ENCODE peak calls at places on chromosome 6, in six cellular contexts. A is CD4-positive, CD25-positive, alpha-beta regulatory T cell; C is sigmoid colon; K is body of pancreas; R is heart left ventricle; E is psoas muscle. S is an unnamed sample.

GRCh38 chr6:15464211-15464725 is 198.6 kb downstream of the DTNBP1 start:
- DNase-seq in K (peak; percentile 35), E (peak; percentile 60), A (peak; percentile 33), C (no peak), R (no peak), S (peak; percentile 64)

GRCh38 chr6:37170273-37171140 is 555 bp downstream of the PIM1 start:
- DNase-seq in K (peak; percentile 71), A (peak; percentile 34), R (peak; percentile 84), E (peak; percentile 83), C (peak; percentile 88), S (peak; percentile 83)

GRCh38 chr6:145562771-145563615 is 172.3 kb downstream of the EPM2A start:
- DNase-seq in A (no peak), C (no peak), K (no peak), R (no peak), E (no peak), S (no peak)

GRCh38 chr6:33049323-33049722 is 24.1 kb downstream of the HLA-DPA1 start:
- DNase-seq in A (no peak), C (no peak), K (no peak), E (no peak), R (no peak), S (no peak)

GRCh38 chr6:111980979-111981378 is 72.9 kb upstream of the CCN6 start:
- DNase-seq in K (no peak), E (peak; percentile 77), R (peak; percentile 67), A (no peak), C (peak; percentile 80), S (no peak)

GRCh38 chr6:121682666-121683065 is 247.2 kb downstream of the GJA1 start:
- DNase-seq in A (no peak), E (no peak), C (no peak), R (no peak), K (no peak), S (no peak)

GRCh38 chr6:33206864-33207568 is 1.3 kb upstream of the RING1 start:
- DNase-seq in R (no peak), E (no peak), A (no peak), K (no peak), C (no peak), S (peak; percentile 50)

GRCh38 chr6:41626917-41627316 is 11.4 kb upstream of the MDFI start:
- DNase-seq in R (no peak), C (peak; percentile 26), E (no peak), K (no peak), A (no peak), S (no peak)

GRCh38 chr6:27026361-27026760 is 221.1 kb upstream of the PRSS16 start:
- DNase-seq in E (no peak), K (no peak), R (no peak), C (no peak), A (no peak), S (no peak)

GRCh38 chr6:54801669-54802068 is 44.9 kb upstream of the FAM83B start:
- DNase-seq in E (no peak), C (no peak), A (no peak), K (no peak), R (no peak), S (no peak)

GRCh38 chr6:37162740-37163139 is 7.2 kb upstream of the PIM1 start:
- DNase-seq in C (no peak), R (no peak), A (no peak), E (no peak), K (no peak), S (no peak)

GRCh38 chr6:116762235-116762634 is 3.3 kb downstream of the FAM162B start:
- DNase-seq in K (no peak), A (no peak), R (no peak), E (no peak), C (no peak), S (no peak)

GRCh38 chr6:32968093-32968769 is at the start of gene BRD2:
- DNase-seq in R (peak; percentile 99), A (peak; percentile 95), E (peak; percentile 99), C (peak; percentile 99), K (peak; percentile 97), S (peak; percentile 99)

GRCh38 chr6:63640062-63640461 is 4.5 kb downstream of the PHF3 start:
- DNase-seq in C (no peak), E (no peak), K (no peak), A (no peak), R (no peak), S (no peak)

GRCh38 chr6:53506872-53507271 is 38.0 kb downstream of the GCLC start:
- DNase-seq in C (no peak), R (no peak), K (no peak), A (no peak), E (no peak), S (no peak)

DNA sequence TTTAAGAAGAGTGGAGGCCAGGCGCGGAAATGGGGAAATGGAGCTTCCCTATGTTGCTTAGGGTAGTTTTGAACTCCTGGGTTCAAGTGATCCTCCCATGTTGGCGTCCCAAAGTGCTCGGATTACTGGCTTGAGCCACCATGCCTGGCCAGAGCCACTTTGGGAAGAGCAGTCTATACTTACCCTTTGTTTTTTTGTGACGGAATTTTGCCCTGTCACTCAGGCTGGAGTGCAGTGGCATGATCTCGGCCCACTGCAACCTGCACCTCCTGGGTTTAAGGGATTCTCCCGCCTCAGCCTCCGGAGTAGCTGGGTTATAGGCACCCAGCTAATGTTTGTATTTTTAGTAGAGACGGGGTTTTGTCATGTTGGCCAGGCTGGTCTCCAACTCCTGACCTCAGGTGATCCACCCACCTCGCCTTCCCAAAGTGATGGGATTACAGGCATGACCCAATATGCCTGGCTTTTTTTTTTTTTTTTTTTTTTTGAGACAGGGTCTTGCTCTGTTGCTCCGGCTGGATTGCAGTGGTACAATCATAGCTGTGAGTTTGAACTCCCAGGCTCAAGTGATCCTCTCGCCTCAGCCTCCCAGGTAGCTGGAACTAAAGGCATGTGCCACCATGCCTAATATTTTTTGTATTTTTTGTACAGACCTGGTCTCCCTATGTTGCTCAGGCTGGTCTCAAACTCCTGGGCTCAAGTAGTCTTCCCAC is 18.0 kb downstream of the PPP1R10 start:
- DNase-seq in E (no peak), C (no peak), R (no peak), A (no peak), K (no peak), S (no peak)
- H3K4me1 ChIP-seq in E (no peaks in the 10 kb centered on the region), C (no peaks in the 10 kb centered on the region), R (no peaks in the 10 kb centered on the region), A (no peaks in the 10 kb centered on the region), K (no peaks in the 10 kb centered on the region), S (no peaks in the 10 kb centered on the region)

GRCh38 chr6:139380168-139380567 is 5.7 kb upstream of the CITED2 start:
- DNase-seq in E (no peak), R (no peak), K (no peak), A (no peak), C (no peak), S (no peak)
- H3K4me1 ChIP-seq in E (peaks cover 9% of the 10 kb centered on the region), R (no peaks in the 10 kb centered on the region), K (peaks cover 12% of the 10 kb centered on the region), A (peaks cover 13% of the 10 kb centered on the region), C (peaks cover 12% of the 10 kb centered on the region), S (no peaks in the 10 kb centered on the region)

DNA sequence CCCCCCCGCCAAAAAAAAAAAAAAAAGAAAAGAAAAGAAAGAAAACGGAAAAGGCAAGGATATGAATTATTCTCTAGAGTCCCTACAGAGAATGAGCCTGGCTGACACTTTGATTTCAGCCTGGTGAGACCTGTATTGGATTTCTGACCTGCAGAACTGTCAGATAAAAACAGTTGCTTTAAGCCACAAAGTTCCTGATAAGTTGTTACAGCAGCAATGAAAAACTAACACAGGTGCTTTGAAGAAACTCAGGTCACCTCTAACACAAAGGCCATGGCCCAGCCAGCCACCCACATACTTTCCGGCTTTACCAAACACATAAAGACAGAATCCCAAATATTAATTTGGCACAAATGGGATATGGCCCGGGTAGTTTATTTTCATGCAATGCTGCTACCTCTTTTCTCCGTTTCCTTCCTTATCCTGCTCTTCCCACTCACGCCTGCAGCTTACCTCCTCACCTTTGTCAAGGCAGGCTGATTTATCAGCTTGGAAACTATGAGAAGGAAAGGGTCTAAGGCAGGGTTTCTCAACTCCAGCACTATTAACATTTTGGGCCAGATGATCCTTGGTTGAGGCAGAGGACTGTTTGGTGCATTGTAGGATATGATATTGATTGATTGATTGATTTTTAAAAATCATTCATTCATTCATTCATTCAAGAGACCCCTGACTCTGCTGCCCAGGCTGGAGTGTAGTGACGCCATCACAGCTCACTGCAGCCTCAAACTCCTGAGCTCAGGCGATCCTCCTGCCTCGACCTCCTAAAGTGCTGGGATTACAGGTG is 88.1 kb downstream of the ATXN1 start:
- DNase-seq in C (no peak), E (no peak), A (no peak), R (no peak), K (no peak), S (no peak)
- H3K4me1 ChIP-seq in C (peaks cover 82% of the 10 kb centered on the region), E (peaks cover 48% of the 10 kb centered on the region), A (peaks cover 28% of the 10 kb centered on the region), R (peaks cover 14% of the 10 kb centered on the region), K (peaks cover 37% of the 10 kb centered on the region), S (peaks cover 11% of the 10 kb centered on the region)

DNA sequence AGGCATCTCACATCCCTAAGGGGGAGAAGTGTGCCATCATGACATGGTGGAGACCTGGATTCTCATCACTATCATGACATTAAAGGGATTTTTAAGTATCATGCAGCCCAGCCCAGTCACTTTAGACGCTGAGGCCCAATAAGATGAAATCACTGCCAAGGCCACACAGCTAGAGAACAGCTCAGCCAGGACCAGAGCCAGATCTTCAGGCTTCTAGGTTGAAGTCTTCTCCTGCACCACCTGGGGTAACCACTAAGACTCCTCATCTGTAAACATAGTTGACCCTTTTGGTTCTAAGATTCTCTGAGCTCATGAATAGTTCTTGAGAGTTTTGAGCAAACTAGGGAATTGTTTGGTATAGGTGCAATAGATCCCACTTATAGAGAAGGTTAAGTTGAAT is 125.1 kb downstream of the TCP11 start:
- DNase-seq in C (no peak), K (no peak), A (no peak), E (no peak), R (no peak), S (no peak)
- H3K4me1 ChIP-seq in C (peaks cover 36% of the 10 kb centered on the region), K (peaks cover 27% of the 10 kb centered on the region), A (no peaks in the 10 kb centered on the region), E (peaks cover 56% of the 10 kb centered on the region), R (peaks cover 44% of the 10 kb centered on the region), S (no peaks in the 10 kb centered on the region)

S was measured in mucosa of descending colon.